ENCODE peak calls at places on chromosomes 12 and 14, in four cellular contexts. T is cardiac muscle cell, O is fibroblast of pulmonary artery, M is astrocyte of the spinal cord. L is an unnamed sample.

GRCh38 chr12:93098077-93098476 is 169.0 kb upstream of the EEA1 start:
- DNase-seq in O (peak), T (peak), M (peak), L (peak)

GRCh38 chr14:50619569-50620141 is 48.5 kb downstream of the SAV1 start:
- DNase-seq in O (peak), M (peak), T (peak), L (peak)

GRCh38 chr14:85475113-85475512 is 54.8 kb upstream of the FLRT2 start:
- DNase-seq in M (no peak), O (peak), T (peak), L (peak)

GRCh38 chr12:57191410-57191809 is 25.2 kb upstream of the NXPH4 start:
- DNase-seq in M (no peak), O (no peak), T (no peak), L (peak)

GRCh38 chr12:6963016-6963731 is 7.3 kb downstream of the PHB2 start:
- DNase-seq in O (no peak), T (no peak), M (no peak), L (no peak)

GRCh38 chr12:46609281-46609623 is 216.5 kb downstream of the SLC38A4 start:
- DNase-seq in T (no peak), M (no peak), O (no peak), L (no peak)

GRCh38 chr14:101461891-101462290 is 99.4 kb upstream of the DIO3 start:
- DNase-seq in T (no peak), O (no peak), M (no peak), L (no peak)

GRCh38 chr14:56979961-56980360 is 169.7 kb upstream of the OTX2 start:
- DNase-seq in O (no peak), M (no peak), T (no peak), L (no peak)

GRCh38 chr12:62537544-62537943 is 70.9 kb downstream of the MON2 start:
- DNase-seq in M (peak), O (peak), T (peak), L (peak)

GRCh38 chr14:99772371-99773283 is 20.6 kb upstream of the EML1 start:
- DNase-seq in O (no peak), T (no peak), M (no peak), L (no peak)

GRCh38 chr12:125683748-125684381 is 618.6 kb downstream of the AACS start:
- DNase-seq in T (no peak), M (no peak), O (no peak), L (no peak)

GRCh38 chr12:30152705-30153104 is 369.0 kb upstream of the TMTC1 start:
- DNase-seq in T (no peak), O (no peak), M (no peak), L (no peak)

GRCh38 chr12:96073346-96074336 is 38.3 kb upstream of the LTA4H start:
- DNase-seq in T (peak), O (peak), M (no peak), L (peak)

GRCh38 chr12:24955389-24955788 is 6.5 kb upstream of the BCAT1 start:
- DNase-seq in M (peak), T (no peak), O (no peak), L (no peak)

GRCh38 chr12:24964342-24964741 is 15.4 kb upstream of the BCAT1 start:
- DNase-seq in O (no peak), M (no peak), T (no peak), L (no peak)

GRCh38 chr12:24955853-24956252 is 7.0 kb upstream of the BCAT1 start:
- DNase-seq in O (no peak), M (no peak), T (no peak), L (no peak)

DNA sequence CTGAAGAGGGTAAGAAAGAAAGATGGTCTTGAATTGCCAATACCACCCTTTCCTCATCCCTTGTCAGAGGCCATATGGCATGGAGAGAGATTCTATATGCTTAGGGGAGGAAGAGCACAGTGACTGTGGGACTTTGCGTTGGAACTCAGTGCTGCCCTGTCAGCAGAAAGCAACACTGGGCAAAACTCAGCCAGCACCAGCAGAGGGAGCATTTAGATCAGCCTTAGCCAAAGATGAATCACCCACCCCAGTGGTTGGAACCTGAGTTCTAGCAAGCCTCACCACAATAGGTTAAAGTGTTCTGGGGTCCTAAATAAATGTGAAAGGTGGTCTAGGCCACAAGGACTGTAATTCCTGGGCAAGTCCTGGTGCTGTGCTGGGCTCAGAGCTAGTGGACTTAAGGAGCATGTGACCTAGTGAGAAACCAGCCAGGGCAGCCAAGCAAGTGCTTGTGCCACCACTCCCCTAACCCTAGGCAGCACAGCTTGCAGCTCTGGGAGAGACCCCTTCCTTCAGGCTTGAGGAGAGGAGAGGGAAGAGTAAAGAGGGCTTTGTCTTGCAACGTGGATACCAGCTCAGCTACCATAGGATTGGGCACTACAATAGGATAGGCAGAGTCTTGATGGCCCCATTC is 11.4 kb upstream of the BCAT1 start:
- DNase-seq in T (peak), O (peak), M (peak), L (peak)
- TF ChIP-seq CTCF in T (peak), O (peak), M (peak), L (peak)

DNA sequence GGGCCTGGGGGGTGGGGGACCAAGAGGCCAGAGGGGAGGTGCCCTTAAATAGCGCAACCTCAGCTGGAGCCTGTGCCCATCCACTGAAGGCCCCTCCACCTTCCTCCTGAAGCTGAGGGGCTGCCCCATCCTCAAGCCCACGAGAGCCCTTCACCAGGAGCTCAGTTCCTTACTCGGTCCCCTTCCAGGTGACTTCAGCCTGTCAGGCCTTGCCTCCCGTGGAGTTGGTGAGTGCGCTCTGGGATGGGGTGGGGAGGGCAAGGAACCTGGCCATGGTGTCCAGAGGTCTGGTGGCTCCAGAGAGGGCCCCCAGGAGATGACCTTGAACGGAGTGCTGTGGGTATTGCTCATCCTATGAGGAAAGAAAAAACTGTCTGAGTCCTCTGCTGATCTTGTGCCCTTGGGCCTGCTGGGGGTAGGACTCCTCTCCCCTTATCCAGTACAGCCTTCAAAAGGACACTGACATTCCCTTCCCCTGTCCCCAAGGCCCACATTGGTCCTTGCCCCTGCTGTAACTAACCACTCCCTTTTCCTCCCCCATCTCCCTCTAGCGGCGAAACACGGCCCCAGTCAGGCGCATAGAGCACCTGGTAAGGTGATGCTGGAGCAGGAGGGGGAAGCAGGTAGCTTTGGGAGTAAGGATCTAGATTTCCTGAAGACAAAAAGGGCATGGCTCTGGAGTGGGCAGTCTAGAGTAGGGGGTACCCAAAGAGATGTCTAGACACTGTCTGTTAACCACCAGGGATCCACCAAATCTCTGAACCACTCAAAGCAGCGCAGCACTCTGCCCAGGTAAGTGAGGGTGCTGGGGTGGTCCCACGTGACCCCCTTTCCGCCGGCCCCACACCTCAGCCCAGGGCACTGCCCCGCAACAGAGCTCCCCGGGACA is 3.6 kb downstream of the TNS2 start:
- DNase-seq in T (peak), O (no peak), M (no peak), L (no peak)
- H3K4me3 ChIP-seq in T (peak), O (peak), M (peak), L (peak)

DNA sequence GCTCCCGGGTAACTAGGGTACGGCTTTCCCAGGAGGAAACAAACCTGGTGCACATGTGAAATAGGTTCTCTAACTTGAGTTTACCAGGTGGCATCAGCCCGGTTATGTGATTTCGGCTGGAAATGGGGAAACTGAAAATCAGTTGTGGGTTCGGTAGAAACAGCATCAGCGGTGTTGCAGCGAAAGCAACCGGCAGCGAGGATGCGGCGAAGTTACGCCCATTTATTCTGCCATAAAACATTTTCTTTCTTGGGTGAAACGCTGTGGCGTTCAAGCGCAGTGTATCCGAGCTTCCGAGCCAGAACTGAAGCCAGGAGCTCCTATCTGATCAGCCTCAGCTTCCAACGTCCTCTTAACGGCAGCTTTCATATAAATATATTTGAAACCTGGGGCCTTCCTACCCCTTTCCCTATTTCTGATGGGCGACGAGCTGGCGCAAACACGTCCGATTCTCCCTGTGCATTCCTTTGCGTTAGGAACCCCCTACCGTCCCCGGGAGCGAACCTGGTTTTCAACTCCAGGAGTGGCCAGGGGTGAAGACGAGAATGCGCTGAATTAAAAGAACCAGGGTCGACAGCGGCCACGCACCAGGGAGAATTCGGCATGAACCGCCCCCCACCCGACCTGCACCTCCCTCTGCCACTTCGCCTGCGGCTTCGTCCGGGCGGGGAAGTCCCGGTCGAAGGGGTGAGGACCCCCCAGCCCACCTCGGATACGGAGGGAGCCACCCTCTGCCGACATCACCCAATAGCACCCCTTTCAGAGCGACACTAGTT is 1.6 kb downstream of the DPF3 start:
- DNase-seq in O (peak), M (peak), T (no peak), L (peak)
- TF ChIP-seq CTCF in O (no peak), M (no peak), T (no peak), L (no peak)

DNA sequence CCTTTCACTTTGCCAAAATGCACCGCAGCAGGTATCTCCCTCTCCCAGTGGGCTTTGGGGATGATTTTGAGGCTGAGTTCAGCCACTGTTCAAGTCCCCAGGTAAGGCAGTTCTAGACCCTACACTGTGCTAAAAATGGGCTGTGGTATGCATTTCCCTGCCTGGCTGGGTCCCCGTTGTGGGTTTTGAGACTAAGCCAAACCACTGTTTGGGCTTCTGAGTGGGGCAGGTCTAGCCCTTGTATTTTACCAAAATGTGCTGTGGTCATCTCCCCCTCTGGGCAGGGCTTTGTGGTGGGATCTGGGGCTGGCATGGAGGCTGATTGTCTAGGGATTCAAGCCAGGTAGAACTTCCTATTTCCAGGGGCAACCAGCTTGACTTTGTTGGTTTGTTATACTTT is 13.6 kb upstream of the OR4Q3 start:
- DNase-seq in O (no peak), M (no peak), T (no peak), L (no peak)
- H3K4me3 ChIP-seq in O (no peak), M (no peak), T (no peak), L (no peak)

GRCh38 chr12:118436002-118436724 is 59.8 kb downstream of the SUDS3 start:
- DNase-seq in M (no peak), T (no peak), O (no peak), L (no peak)
- TF ChIP-seq CTCF in M (no peak), T (no peak), O (no peak), L (peak)

DNA sequence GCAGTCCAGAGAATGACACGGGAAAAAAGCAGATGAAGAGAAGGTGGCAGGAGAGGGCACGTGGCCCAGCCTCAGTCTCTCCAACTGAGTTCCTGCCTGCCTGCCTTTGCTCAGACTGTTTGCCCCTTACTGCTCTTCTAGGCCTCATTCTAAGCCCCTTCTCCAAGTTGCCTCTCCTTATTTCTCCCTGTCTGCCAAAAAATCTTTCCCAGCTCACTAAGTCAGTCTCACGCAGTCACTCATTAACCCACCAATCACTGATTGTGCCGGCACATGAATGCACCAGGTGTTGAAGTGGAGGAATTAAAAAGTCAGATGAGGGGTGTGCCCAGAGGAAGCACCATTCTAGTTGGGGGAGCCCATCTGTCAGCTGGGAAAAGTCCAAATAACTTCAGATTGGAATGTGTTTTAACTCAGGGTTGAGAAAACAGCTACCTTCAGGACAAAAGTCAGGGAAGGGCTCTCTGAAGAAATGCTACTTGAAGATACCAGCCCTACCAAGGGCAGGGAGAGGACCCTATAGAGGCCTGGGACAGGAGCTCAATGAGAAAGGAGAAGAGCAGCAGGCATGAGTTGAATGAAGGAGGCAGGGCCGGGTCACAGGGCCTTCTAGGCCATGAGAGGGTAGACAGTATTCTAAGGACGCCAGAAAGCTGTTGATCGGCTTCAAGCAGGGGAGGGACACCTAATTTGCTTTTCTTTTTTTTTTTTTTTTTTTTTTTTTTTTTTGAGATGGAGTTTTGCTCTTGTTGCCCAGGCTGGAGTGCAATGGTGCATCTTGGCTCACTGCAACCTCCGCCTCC is 40.9 kb downstream of the DAD1 start:
- DNase-seq in O (no peak), M (no peak), T (no peak), L (no peak)
- H3K4me3 ChIP-seq in O (no peak), M (no peak), T (no peak), L (no peak)

DNA sequence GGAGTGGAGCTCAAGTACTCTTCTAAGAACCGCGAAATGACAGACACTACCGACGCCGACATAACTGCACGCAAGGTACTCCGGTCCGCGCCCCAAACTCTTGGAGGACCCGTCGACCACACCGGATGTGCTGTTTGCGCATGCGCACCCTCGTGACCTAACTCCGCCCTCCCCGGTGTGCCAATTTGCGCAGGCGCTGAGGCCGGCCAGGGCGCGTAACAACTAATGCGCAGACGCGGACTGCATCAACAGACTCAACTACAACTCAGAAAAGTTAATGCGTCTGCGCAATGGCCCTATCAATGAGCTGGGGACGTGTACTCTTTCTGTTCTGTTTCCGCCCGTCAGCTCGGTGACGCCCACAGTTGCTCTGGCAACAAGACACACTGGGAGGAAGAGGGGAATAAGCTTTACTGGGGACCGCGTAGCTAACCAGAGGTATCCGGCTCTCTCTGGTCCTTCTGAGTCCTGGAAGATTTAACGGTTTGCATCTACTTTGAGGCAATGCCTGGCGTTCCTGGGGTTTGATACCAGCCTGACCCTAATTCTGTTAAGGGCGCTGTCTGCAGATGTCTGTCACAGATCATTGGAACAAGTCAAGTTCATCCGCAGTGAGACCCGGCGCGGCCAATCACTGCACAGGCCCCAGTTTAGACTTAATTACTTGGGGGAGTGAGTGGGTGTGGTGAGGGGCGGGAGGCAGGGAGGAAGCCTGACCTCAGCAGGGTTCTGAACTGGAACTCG is at the start of gene DAD1:
- DNase-seq in M (peak), O (peak), T (peak), L (peak)
- TF ChIP-seq CTCF in M (no peak), O (no peak), T (no peak), L (no peak)

GRCh38 chr12:52965337-52965731 is 16.4 kb downstream of the KRT18 start:
- DNase-seq in M (no peak), T (peak), O (no peak), L (no peak)
- H3K4me3 ChIP-seq in M (no peak), T (no peak), O (peak), L (peak)

GRCh38 chr12:83390186-83390585 is 703.5 kb downstream of the TMTC2 start:
- DNase-seq in M (no peak), T (no peak), O (no peak), L (no peak)

GRCh38 chr12:83388551-83388950 is 701.8 kb downstream of the TMTC2 start:
- DNase-seq in O (no peak), T (no peak), M (no peak), L (no peak)

DNA sequence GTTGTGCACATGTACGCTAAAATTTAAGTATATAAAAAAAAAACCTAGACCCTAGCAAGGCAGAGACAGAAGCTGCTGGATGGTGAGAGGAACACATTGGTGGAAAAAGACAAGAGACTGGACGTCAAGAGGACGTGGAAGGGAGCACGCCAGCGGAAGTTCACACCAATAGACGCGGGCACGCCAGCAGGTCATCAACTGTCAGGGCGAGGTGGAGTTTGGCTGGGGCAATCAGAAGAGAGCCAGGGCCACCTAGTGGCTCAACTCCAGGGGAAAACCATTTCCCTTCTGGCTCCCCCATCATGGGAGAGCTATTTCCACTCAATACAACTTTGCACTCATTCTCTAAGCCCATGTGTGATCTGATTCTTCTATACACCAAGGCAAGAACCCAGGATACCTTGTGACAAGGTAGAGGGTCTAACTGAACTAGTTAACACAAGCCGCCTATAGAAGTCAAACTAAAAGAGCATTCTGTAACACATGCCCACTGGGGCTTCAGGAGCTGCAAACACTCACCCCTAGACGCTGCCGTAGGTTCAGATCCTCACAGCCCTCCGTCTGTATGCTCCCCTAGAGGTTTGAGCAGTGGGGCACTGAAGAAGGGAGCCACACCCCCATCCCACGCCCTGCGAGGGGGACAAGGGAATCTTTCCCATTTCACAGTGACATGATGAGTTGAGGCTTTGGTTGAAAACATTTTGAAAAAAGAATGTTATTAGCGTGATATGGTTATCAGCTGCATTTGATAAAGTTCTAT is 702.7 kb downstream of the TMTC2 start:
- DNase-seq in T (no peak), M (no peak), O (no peak), L (no peak)
- TF ChIP-seq CTCF in T (no peak), M (no peak), O (no peak), L (no peak)